ENCODE peak calls at places on chromosomes 3 and 15, in four cellular contexts. M is NCI-H2029 treated with DMSO at 0.1 percent for 48 hours, F is cortex of kidney, R is skeletal muscle cell. X is an unnamed sample.

GRCh38 chr15:41848595-41848994 is 9.9 kb downstream of the PLA2G4B start:
- DNase-seq in M (no peak), F (no peak), R (no peak), X (no peak)

GRCh38 chr3:150216866-150217600 is 191.1 kb upstream of the TSC22D2 start:
- DNase-seq in M (no peak), F (no peak), R (no peak), X (no peak)

GRCh38 chr3:102570551-102570950 is 135.7 kb downstream of the ZPLD1 start:
- DNase-seq in M (no peak), F (no peak), R (no peak), X (no peak)

GRCh38 chr3:14508505-14508819 is 31.7 kb downstream of the GRIP2 start:
- DNase-seq in M (no peak), F (no peak), R (no peak), X (no peak)

GRCh38 chr3:123422457-123422856 is 26.4 kb downstream of the ADCY5 start:
- DNase-seq in M (no peak), F (no peak), R (no peak), X (no peak)

GRCh38 chr3:128133273-128133883 is 9.8 kb upstream of the RUVBL1 start:
- DNase-seq in M (no peak), F (no peak), R (peak), X (no peak)

GRCh38 chr3:129254536-129255230 is 5.3 kb downstream of the COPG1 start:
- DNase-seq in M (no peak), F (no peak), R (no peak), X (no peak)

GRCh38 chr3:100754563-100755334 is 45.5 kb downstream of the TFG start:
- DNase-seq in M (no peak), F (no peak), R (no peak), X (no peak)

GRCh38 chr3:127012091-127012490 is 29.2 kb downstream of the PLXNA1 start:
- DNase-seq in M (no peak), F (no peak), R (no peak), X (no peak)

GRCh38 chr3:134231131-134231530 is 19.5 kb downstream of the RYK start:
- DNase-seq in M (no peak), F (no peak), R (no peak), X (no peak)

GRCh38 chr15:81302605-81303204 is 21.2 kb downstream of the STARD5 start:
- DNase-seq in M (no peak), F (no peak), R (no peak), X (no peak)

GRCh38 chr3:169227911-169228310 is 435.6 kb downstream of the MECOM start:
- DNase-seq in M (no peak), F (no peak), R (no peak), X (no peak)

GRCh38 chr3:169812844-169813677 is at the start of the genes LRRC34 and LRRIQ4:
- DNase-seq in M (peak), F (no peak), R (peak), X (no peak)

GRCh38 chr3:12954891-12955650 is 113.7 kb upstream of the RPL32 start:
- DNase-seq in M (peak), F (no peak), R (no peak), X (no peak)

GRCh38 chr3:151630035-151630434 is 103.7 kb upstream of the AADACL2 start:
- DNase-seq in M (no peak), F (no peak), R (no peak), X (no peak)

GRCh38 chr15:57566840-57567239 is 24.9 kb upstream of the MYZAP start:
- DNase-seq in M (no peak), F (no peak), R (no peak), X (no peak)

GRCh38 chr3:44832032-44832431 is 29.7 kb upstream of the TMEM42 start:
- DNase-seq in M (no peak), F (no peak), R (no peak), X (no peak)

GRCh38 chr3:20108869-20109268 is 68.6 kb downstream of the KAT2B start:
- DNase-seq in M (no peak), F (no peak), R (no peak), X (no peak)

GRCh38 chr15:38085931-38086562 is 151.6 kb downstream of the TMCO5A start:
- DNase-seq in M (no peak), F (no peak), R (no peak), X (no peak)

GRCh38 chr3:127694467-127695215 is 21.9 kb downstream of the ABTB1 start:
- DNase-seq in M (peak), F (no peak), R (no peak), X (peak)

GRCh38 chr15:65414841-65415621 is 7.7 kb downstream of the IGDCC4 start:
- DNase-seq in M (no peak), F (no peak), R (no peak), X (no peak)

GRCh38 chr3:169940486-169941181 is 26.0 kb upstream of the SEC62 start:
- DNase-seq in M (no peak), F (no peak), R (no peak), X (no peak)

GRCh38 chr3:50585919-50586762 is 16.8 kb downstream of the HEMK1 start:
- DNase-seq in M (no peak), F (no peak), R (no peak), X (no peak)

GRCh38 chr15:74370471-74370870 is 3.0 kb upstream of the CYP11A1 start:
- DNase-seq in M (no peak), F (no peak), R (no peak), X (no peak)